ENCODE peak calls at places on chromosomes 1 and 21, in seven cellular contexts. S is CD8-positive, alpha-beta memory T cell; D is IMR-90; F is aorta; U is right atrium auricular region; K is K562; Y is astrocyte. R is an unnamed sample. For H3K9me3, the result is how much of the 10 kb centered on the place peaks cover.

GRCh38 chr1:39845569-39846566 is 37.4 kb downstream of the TRIT1 start:
- DNase-seq in F (peak), U (peak), K (peak), S (peak), Y (peak), D (peak), R (peak)

GRCh38 chr1:43293896-43294760 is 6.7 kb upstream of the TIE1 start:
- DNase-seq in K (no peak), U (no peak), Y (peak), F (no peak), S (no peak), D (peak), R (no peak)

GRCh38 chr1:109814993-109815786 is 51.5 kb upstream of the EPS8L3 start:
- DNase-seq in S (no peak), D (no peak), Y (no peak), F (no peak), K (peak), U (no peak), R (peak)

GRCh38 chr1:190478193-190479007 is 736 bp upstream of the BRINP3 start:
- DNase-seq in S (no peak), K (no peak), F (no peak), U (no peak), D (peak), Y (peak), R (peak)

GRCh38 chr1:34356862-34357261 is 180.2 kb downstream of the C1orf94 start:
- DNase-seq in U (no peak), D (no peak), K (no peak), Y (no peak), S (no peak), F (no peak), R (no peak)

GRCh38 chr1:183291216-183291762 is 105.2 kb downstream of the LAMC2 start:
- DNase-seq in F (no peak), D (no peak), S (no peak), U (no peak), Y (peak), K (no peak), R (no peak)

GRCh38 chr21:31671931-31672330 is 12.4 kb downstream of the SOD1 start:
- DNase-seq in K (no peak), U (no peak), S (no peak), Y (no peak), D (no peak), F (no peak), R (no peak)

GRCh38 chr1:109181085-109181806 is 32.5 kb upstream of the SARS1 start:
- DNase-seq in S (no peak), U (no peak), F (no peak), K (peak), Y (peak), D (peak), R (no peak)

GRCh38 chr1:40662151-40662550 is 3.3 kb downstream of the RIMS3 start:
- DNase-seq in S (no peak), K (no peak), U (no peak), F (peak), Y (no peak), D (no peak), R (no peak)

GRCh38 chr1:214840366-214840765 is 237.4 kb downstream of the CENPF start:
- DNase-seq in Y (peak), U (no peak), S (no peak), F (no peak), D (peak), K (no peak), R (no peak)

GRCh38 chr21:42524341-42525227 is 10.9 kb downstream of the SLC37A1 start:
- DNase-seq in S (peak), F (peak), K (no peak), D (peak), Y (peak), U (peak), R (peak)

GRCh38 chr1:197985340-197985739 is 68.2 kb downstream of the LHX9 start:
- DNase-seq in U (no peak), D (peak), F (no peak), S (no peak), K (no peak), Y (no peak), R (no peak)

GRCh38 chr1:193519922-193520321 is 333.5 kb upstream of the B3GALT2 start:
- DNase-seq in S (no peak), D (no peak), U (no peak), K (peak), F (no peak), Y (no peak), R (no peak)

GRCh38 chr1:43256675-43257570 is 12.9 kb upstream of the TMEM125 start:
- DNase-seq in F (no peak), U (no peak), S (no peak), Y (no peak), K (no peak), D (no peak), R (no peak)

GRCh38 chr1:165143437-165144065 is 213.0 kb downstream of the LMX1A start:
- DNase-seq in U (no peak), K (peak), Y (no peak), F (no peak), D (no peak), S (no peak), R (no peak)

GRCh38 chr1:62810420-62811274 is 26.7 kb downstream of the ATG4C start:
- DNase-seq in F (no peak), Y (no peak), D (no peak), K (no peak), S (no peak), U (no peak), R (no peak)

GRCh38 chr1:2091611-2092604 is 41.7 kb downstream of the PRKCZ start:
- DNase-seq in S (peak), Y (no peak), D (no peak), U (no peak), K (peak), F (no peak), R (peak)

GRCh38 chr1:66521736-66522365 is 12.1 kb upstream of the SGIP1 start:
- DNase-seq in U (no peak), K (no peak), S (no peak), F (no peak), D (peak), Y (peak), R (no peak)

GRCh38 chr1:85148524-85149250 is 52.1 kb downstream of the SYDE2 start:
- DNase-seq in F (no peak), K (no peak), Y (peak), S (no peak), U (no peak), D (peak), R (peak)

GRCh38 chr1:215526147-215526845 is 40.8 kb upstream of the KCTD3 start:
- DNase-seq in S (no peak), U (no peak), K (peak), F (no peak), D (peak), Y (peak), R (no peak)

GRCh38 chr21:46056450-46056903 is 41.4 kb upstream of the COL6A2 start:
- DNase-seq in Y (peak), F (peak), U (peak), D (peak), S (no peak), K (no peak), R (peak)

GRCh38 chr1:211013346-211014240 is 120.4 kb downstream of the KCNH1 start:
- DNase-seq in K (no peak), F (no peak), D (peak), U (no peak), Y (no peak), S (no peak), R (peak)

GRCh38 chr1:61446531-61446991 is 278.4 kb downstream of the TM2D1 start:
- DNase-seq in F (no peak), D (no peak), S (no peak), K (peak), U (no peak), Y (peak), R (no peak)

GRCh38 chr1:45012639-45013278 is 705 bp downstream of the UROD start:
- DNase-seq in Y (peak), K (peak), S (no peak), D (peak), F (peak), U (peak), R (peak)

GRCh38 chr1:117758444-117759316 is 152.8 kb downstream of the TENT5C start:
- DNase-seq in S (peak), D (peak), F (peak), Y (peak), K (peak), U (peak), R (peak)

GRCh38 chr1:241706257-241706656 is 54.2 kb downstream of the WDR64 start:
- DNase-seq in S (no peak), U (no peak), K (no peak), D (no peak), F (no peak), Y (peak), R (no peak)

GRCh38 chr1:145892486-145893087 is 6.9 kb upstream of the ANKRD35 start:
- DNase-seq in D (peak), K (peak), S (no peak), U (no peak), Y (peak), F (no peak), R (peak)
- H3K4me3 ChIP-seq in D (no peak), K (peak), S (no peak), U (no peak), Y (peak), F (no peak), R (peak)

DNA sequence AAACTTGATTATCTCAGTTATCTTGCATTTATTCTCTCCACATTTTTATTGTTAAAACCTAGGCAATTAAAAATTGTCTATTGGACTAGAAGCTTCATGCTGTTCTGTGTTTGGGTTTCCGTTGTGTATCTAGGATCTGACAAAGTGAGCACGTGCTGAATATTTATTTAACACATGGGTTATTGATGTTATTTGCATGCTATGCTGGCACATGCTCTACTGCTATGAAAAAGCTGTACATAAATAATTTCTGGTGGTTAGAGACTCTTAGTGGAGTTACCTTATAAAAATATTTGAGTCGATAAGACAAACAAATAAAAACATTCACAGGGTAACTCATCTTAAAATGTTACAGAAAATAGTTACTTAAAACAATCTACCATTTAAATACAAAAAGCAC is 1769.7 kb downstream of the MRPL39 start:
- DNase-seq in D (no peak), U (no peak), F (no peak), Y (no peak), S (no peak), K (no peak), R (no peak)
- H3K9me3 ChIP-seq in D (under half), U (under half), F (under half), Y (under half), S (under half), K (under half), R (under half)

DNA sequence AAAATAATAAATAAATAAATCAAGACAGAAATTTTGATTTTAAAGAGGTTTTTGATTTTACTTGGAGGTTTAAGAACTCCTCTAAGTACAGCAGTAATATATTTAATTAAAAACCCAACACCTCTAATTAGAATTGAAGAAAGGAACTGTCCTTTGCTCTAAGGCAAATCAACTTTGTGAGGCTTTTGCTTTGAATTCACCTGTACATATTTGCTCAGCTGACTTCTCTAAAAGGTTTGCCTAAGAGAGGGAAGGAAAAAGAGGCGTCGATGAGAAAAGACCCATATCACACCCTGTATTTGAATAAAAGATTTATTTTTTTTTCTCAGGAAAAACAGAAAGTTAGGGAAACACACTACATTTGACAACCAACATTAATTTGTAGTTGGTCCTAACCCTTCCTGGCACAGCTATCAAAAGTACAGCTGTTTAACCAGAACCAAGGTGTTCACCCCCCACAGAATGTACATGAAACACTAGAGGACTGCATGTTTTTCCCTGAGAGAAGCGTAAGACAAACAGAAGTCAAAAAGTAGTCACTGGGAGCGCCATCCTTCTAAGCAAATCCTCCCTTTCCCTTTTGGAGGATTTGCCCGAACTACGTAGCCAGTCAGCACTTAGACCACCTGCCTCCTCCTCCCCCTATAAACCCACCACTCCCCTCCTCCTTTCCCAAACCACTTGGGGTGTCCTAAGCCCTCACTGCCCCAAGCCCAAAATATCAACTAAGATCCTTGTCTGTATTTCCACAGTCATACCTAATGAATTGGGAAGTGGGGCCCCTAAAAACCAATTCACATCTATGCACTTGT is 4.9 kb downstream of the MCL1 start:
- DNase-seq in Y (no peak), S (no peak), K (no peak), D (no peak), U (no peak), F (no peak), R (no peak)
- H3K4me3 ChIP-seq in Y (peak), S (peak), K (peak), D (peak), U (peak), F (peak), R (peak)

DNA sequence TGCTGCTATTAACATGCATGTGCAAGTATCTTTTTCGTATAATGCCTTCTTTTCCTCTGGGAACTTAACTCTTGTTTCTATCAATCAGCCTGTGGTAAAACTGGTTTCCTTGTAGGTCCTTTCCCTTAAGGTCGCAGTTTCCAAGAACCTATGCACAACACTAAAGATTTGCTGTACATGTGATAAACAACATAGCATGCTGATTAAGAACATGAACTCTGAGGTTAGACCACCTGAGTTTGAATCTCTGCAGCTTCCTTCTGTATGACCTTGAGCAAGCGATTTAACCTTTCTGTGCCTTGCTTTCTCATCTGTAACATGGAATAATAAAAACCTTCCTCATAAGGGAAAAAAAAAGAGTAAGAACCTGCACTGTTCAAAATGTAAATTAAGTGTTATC is 186.4 kb downstream of the RYR2 start:
- DNase-seq in Y (no peak), F (no peak), K (no peak), S (no peak), U (no peak), D (no peak), R (no peak)
- H3K9me3 ChIP-seq in Y (under half), F (under half), K (under half), S (under half), U (under half), D (under half), R (under half)

R was measured in MG63.